ENCODE peak calls at places on chromosomes 12 and 14, in five cellular contexts. Z, E, H, I and D are unnamed samples.
A peak's percentile ranks its signal among the peaks of the same experiment; 100 is the strongest.

GRCh38 chr12:20798561-20798960 is 11.9 kb upstream of the SLCO1B3 start:
- DNase-seq in Z (no peak), E (no peak), H (no peak), I (peak; percentile 2), D (peak; percentile 28)

GRCh38 chr14:35285991-35286564 is 6.1 kb upstream of the PSMA6 start:
- DNase-seq in Z (no peak), E (no peak), H (no peak), I (no peak), D (no peak)

GRCh38 chr14:31768355-31768754 is 207.2 kb downstream of the NUBPL start:
- DNase-seq in Z (no peak), E (no peak), H (no peak), I (no peak), D (peak; percentile 34)

GRCh38 chr14:92501891-92502351 is 11.7 kb upstream of the RIN3 start:
- DNase-seq in Z (peak; percentile 79), E (no peak), H (peak; percentile 35), I (peak; percentile 85), D (no peak)

GRCh38 chr12:68446896-68447806 is 115.0 kb upstream of the MDM1 start:
- DNase-seq in Z (no peak), E (peak; percentile 74), H (no peak), I (no peak), D (no peak)

GRCh38 chr14:79411403-79412174 is 799.7 kb downstream of the DIO2 start:
- DNase-seq in Z (no peak), E (no peak), H (no peak), I (peak; percentile 14), D (no peak)

GRCh38 chr12:122422769-122423257 is 344 bp upstream of the CLIP1 start:
- DNase-seq in Z (no peak), E (peak; percentile 41), H (no peak), I (peak; percentile 62), D (peak; percentile 49)

GRCh38 chr12:6613015-6613775 is 6.0 kb upstream of the CHD4 start:
- DNase-seq in Z (no peak), E (peak; percentile 50), H (no peak), I (peak; percentile 74), D (peak; percentile 58)

GRCh38 chr14:35818346-35819115 is 7.6 kb upstream of the BRMS1L start:
- DNase-seq in Z (no peak), E (peak; percentile 36), H (peak; percentile 39), I (peak; percentile 14), D (peak; percentile 59)